ENCODE peak calls at places on chromosomes 3 and 15, in seven cellular contexts. V is GM12891, G is body of pancreas, F is HepG2, A is A549, I is heart left ventricle, P is transverse colon. S is an unnamed sample.

GRCh38 chr3:2937578-2937977 is 172.6 kb downstream of the IL5RA start:
- DNase-seq in V (no peak), G (no peak), F (no peak), A (no peak), I (no peak), P (no peak), S (no peak)

GRCh38 chr3:6799264-6799915 is 61.5 kb upstream of the GRM7 start:
- DNase-seq in V (no peak), G (peak), F (peak), A (peak), I (no peak), P (peak), S (peak)

GRCh38 chr3:186021673-186022362 is 84.0 kb upstream of the TRA2B start:
- DNase-seq in V (no peak), G (no peak), F (no peak), A (peak), I (no peak), P (no peak), S (no peak)

GRCh38 chr3:30855390-30855789 is 39.1 kb downstream of the GADL1 start:
- DNase-seq in V (no peak), G (no peak), F (no peak), A (no peak), I (no peak), P (no peak), S (no peak)

GRCh38 chr3:167091186-167091585 is 288.9 kb downstream of the ZBBX start:
- DNase-seq in V (no peak), G (no peak), F (no peak), A (no peak), I (no peak), P (no peak), S (no peak)

GRCh38 chr15:90161946-90162345 is 39.2 kb upstream of the SEMA4B start:
- DNase-seq in V (no peak), G (no peak), F (no peak), A (peak), I (no peak), P (peak), S (no peak)

GRCh38 chr15:67515090-67515489 is 5.8 kb upstream of the C15orf61 start:
- DNase-seq in V (no peak), G (no peak), F (no peak), A (no peak), I (no peak), P (no peak), S (no peak)

GRCh38 chr15:67991706-67992105 is 62.4 kb upstream of the PIAS1 start:
- DNase-seq in V (no peak), G (no peak), F (no peak), A (no peak), I (no peak), P (no peak), S (no peak)

GRCh38 chr15:40388941-40389823 is 6.7 kb downstream of the KNSTRN start:
- DNase-seq in V (no peak), G (no peak), F (peak), A (no peak), I (no peak), P (no peak), S (no peak)

GRCh38 chr15:67941643-67942315 is 101.9 kb upstream of the RNU6-1 start:
- DNase-seq in V (no peak), G (no peak), F (peak), A (peak), I (no peak), P (no peak), S (no peak)

GRCh38 chr15:64844576-64845140 is 2.9 kb downstream of the PLEKHO2 start:
- DNase-seq in V (no peak), G (no peak), F (no peak), A (no peak), I (no peak), P (no peak), S (peak)

GRCh38 chr15:64843996-64844395 is 2.3 kb downstream of the PLEKHO2 start:
- DNase-seq in V (no peak), G (no peak), F (no peak), A (no peak), I (no peak), P (no peak), S (no peak)

GRCh38 chr15:64842099-64842940 is 605 bp downstream of the PLEKHO2 start:
- DNase-seq in V (no peak), G (no peak), F (no peak), A (peak), I (peak), P (no peak), S (peak)

GRCh38 chr15:64841258-64842098 is at the start of gene PLEKHO2:
- DNase-seq in V (peak), G (peak), F (peak), A (peak), I (peak), P (peak), S (peak)

GRCh38 chr15:64842986-64843561 is 1.4 kb downstream of the PLEKHO2 start:
- DNase-seq in V (no peak), G (peak), F (no peak), A (no peak), I (peak), P (peak), S (peak)
- TF ChIP-seq POLR2A in V (no peak), G (no peak), F (no peak), A (no peak), I (no peak), P (no peak), S (no peak)

GRCh38 chr3:180600473-180600872 is 1.5 kb upstream of the TTC14 start:
- DNase-seq in V (no peak), G (no peak), F (no peak), A (no peak), I (no peak), P (no peak), S (no peak)

DNA sequence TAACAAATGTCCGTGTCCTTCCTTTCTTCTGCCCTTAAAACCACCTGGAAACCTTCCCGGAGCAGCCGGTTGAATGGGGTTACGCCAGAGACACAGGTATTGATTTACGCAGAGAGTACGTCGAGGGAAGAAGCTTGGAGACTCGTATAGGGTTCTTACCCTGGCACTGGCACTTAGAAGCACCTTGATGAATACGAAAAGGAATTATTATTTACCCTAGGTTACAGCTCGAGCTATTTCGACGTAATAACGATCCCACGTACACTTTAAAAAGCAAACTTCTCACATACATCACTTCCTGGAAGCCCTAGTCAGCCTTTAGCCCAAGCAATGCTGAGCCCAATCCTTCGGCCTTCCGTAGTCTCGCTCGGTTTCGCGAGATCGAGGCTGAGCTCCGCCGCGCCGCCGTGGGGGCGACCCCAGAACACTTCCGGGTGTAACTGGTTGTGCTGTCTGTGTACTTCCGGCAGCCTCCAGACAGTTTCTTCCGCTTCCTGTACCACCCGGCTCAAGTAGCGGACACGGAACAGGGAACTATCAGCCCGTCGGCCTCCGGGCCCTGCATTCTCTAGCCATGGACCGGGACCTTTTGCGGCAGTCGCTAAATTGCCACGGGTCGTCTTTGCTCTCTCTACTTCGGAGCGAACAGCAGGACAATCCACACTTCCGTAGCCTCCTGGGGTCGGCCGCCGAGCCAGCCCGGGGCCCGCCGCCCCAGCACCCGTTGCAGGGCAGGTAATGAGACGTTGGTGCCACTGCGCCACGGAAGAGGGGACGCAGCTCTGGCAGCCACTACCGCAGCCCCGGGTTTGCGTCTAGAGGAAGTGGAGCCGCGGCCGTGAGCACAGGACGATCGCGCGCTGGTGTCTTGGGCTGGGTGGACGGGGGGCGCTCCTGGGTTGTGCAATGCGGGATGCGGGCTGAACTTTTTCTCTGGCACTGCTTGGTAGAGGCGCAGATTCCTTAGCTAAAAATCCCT is at the start of gene TTC14:
- DNase-seq in V (peak), G (peak), F (peak), A (peak), I (peak), P (peak), S (peak)
- TF ChIP-seq POLR2A in V (peak), G (peak), F (peak), A (peak), I (no peak), P (peak), S (peak)

DNA sequence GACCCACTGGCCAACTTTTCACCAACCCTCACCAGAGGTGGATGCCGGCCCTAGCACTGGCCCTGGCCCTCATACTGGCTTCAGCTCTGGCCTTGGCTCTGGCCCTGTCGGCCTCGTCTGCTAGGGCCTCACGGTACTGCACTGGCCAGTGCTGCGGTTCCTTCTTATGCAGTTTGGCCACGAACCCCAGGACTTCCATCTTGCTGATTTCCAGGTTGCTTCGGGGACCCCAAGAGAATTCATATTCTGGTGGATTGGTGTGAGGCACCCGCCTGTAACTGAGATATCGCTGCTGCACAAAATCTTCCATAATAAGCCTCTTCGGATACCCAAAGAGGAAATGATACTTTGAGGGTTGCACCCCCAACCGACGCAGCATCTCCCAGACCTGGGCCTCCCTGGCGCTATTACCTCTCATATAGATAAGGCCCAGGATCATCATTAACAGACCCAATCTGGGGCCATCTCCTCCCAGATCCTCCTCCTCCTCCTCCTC is 946 bp downstream of the MAGEF1 start:
- DNase-seq in V (peak), G (peak), F (no peak), A (peak), I (no peak), P (peak), S (peak)
- TF ChIP-seq POLR2A in V (peak), G (no peak), F (no peak), A (no peak), I (no peak), P (no peak), S (no peak)

GRCh38 chr3:48789665-48790064 is 58.0 kb downstream of the PRKAR2A start:
- DNase-seq in V (no peak), G (no peak), F (no peak), A (no peak), I (no peak), P (no peak), S (no peak)
- TF ChIP-seq POLR2A in V (no peak), G (no peak), F (no peak), A (no peak), I (no peak), P (no peak), S (no peak)

S was measured in erythroblast.